ENCODE peak calls at places on chromosomes 12 and 14, in seven cellular contexts. A, O, S, N, H, F and I are unnamed samples. For H3K4me1, the result is how much of the 10 kb centered on the place peaks cover.

GRCh38 chr12:115687094-115687493 is 590.4 kb downstream of the MED13L start:
- DNase-seq in A (no peak), O (no peak), S (no peak), N (no peak), H (no peak), F (no peak), I (peak)

GRCh38 chr12:11812558-11813421 is 163.3 kb downstream of the ETV6 start:
- DNase-seq in A (no peak), O (no peak), S (no peak), N (no peak), H (no peak), F (peak), I (no peak)

GRCh38 chr14:69683971-69684370 is 72.6 kb downstream of the SUSD6 start:
- DNase-seq in A (no peak), O (no peak), S (no peak), N (no peak), H (no peak), F (no peak), I (no peak)

GRCh38 chr12:26845984-26846383 is 13.0 kb upstream of the ITPR2 start:
- DNase-seq in A (no peak), O (no peak), S (no peak), N (no peak), H (peak), F (no peak), I (no peak)

GRCh38 chr14:104919993-104920315 is 4.7 kb upstream of the PLD4 start:
- DNase-seq in A (no peak), O (no peak), S (no peak), N (no peak), H (no peak), F (no peak), I (no peak)

GRCh38 chr14:69636051-69636639 is 24.7 kb downstream of the SUSD6 start:
- DNase-seq in A (no peak), O (no peak), S (no peak), N (peak), H (no peak), F (no peak), I (no peak)

GRCh38 chr12:52029686-52030085 is 21.6 kb upstream of the NR4A1 start:
- DNase-seq in A (no peak), O (no peak), S (no peak), N (no peak), H (no peak), F (no peak), I (no peak)

GRCh38 chr12:4643747-4644146 is 5.1 kb downstream of the AKAP3 start:
- DNase-seq in A (no peak), O (no peak), S (no peak), N (no peak), H (no peak), F (no peak), I (no peak)

GRCh38 chr12:108768591-108769500 is 37.5 kb upstream of the CORO1C start:
- DNase-seq in A (no peak), O (no peak), S (peak), N (no peak), H (peak), F (peak), I (peak)

GRCh38 chr14:101293609-101294008 is 267.7 kb upstream of the DIO3 start:
- DNase-seq in A (no peak), O (no peak), S (no peak), N (no peak), H (no peak), F (no peak), I (no peak)

GRCh38 chr14:35474323-35474722 is 59.6 kb upstream of the INSM2 start:
- DNase-seq in A (no peak), O (no peak), S (no peak), N (no peak), H (no peak), F (no peak), I (no peak)

GRCh38 chr14:99724196-99724891 is 40.2 kb downstream of the CYP46A1 start:
- DNase-seq in A (no peak), O (no peak), S (no peak), N (no peak), H (no peak), F (no peak), I (no peak)

GRCh38 chr12:46944771-46945170 is 119.0 kb upstream of the SLC38A4 start:
- DNase-seq in A (no peak), O (no peak), S (no peak), N (no peak), H (peak), F (no peak), I (no peak)

GRCh38 chr14:64983439-64984310 is 3.0 kb upstream of the FNTB start:
- DNase-seq in A (no peak), O (no peak), S (peak), N (peak), H (peak), F (peak), I (peak)

GRCh38 chr12:32549675-32550079 is 129.4 kb upstream of the DNM1L start:
- DNase-seq in A (no peak), O (no peak), S (no peak), N (no peak), H (no peak), F (no peak), I (no peak)

GRCh38 chr12:122203301-122203967 is at the start of gene B3GNT4:
- DNase-seq in A (no peak), O (no peak), S (peak), N (peak), H (peak), F (peak), I (peak)

GRCh38 chr12:109273354-109273753 is 35.7 kb downstream of the FOXN4 start:
- DNase-seq in A (no peak), O (no peak), S (no peak), N (no peak), H (no peak), F (no peak), I (no peak)

GRCh38 chr14:23481362-23481970 is 12.0 kb downstream of the NGDN start:
- DNase-seq in A (no peak), O (no peak), S (no peak), N (no peak), H (peak), F (no peak), I (no peak)

GRCh38 chr12:10362325-10362724 is 27.5 kb downstream of the KLRK1 start:
- DNase-seq in A (no peak), O (no peak), S (no peak), N (no peak), H (no peak), F (no peak), I (no peak)

GRCh38 chr14:64968167-64968566 is 4.0 kb downstream of the RAB15 start:
- DNase-seq in A (no peak), O (no peak), S (no peak), N (no peak), H (no peak), F (no peak), I (no peak)

GRCh38 chr14:100025111-100025510 is 40.1 kb upstream of the EVL start:
- DNase-seq in A (no peak), O (peak), S (peak), N (no peak), H (peak), F (peak), I (peak)

GRCh38 chr14:51004352-51004800 is 60.1 kb upstream of the PYGL start:
- DNase-seq in A (no peak), O (peak), S (no peak), N (no peak), H (no peak), F (no peak), I (no peak)

GRCh38 chr14:58332514-58332913 is 34.2 kb downstream of the ARID4A start:
- DNase-seq in A (no peak), O (no peak), S (no peak), N (no peak), H (no peak), F (no peak), I (no peak)

GRCh38 chr12:71191509-71192196 is 33.9 kb upstream of the TSPAN8 start:
- DNase-seq in A (no peak), O (no peak), S (no peak), N (no peak), H (no peak), F (no peak), I (no peak)

GRCh38 chr14:23193432-23193831 is 10.0 kb upstream of the SLC7A8 start:
- DNase-seq in A (no peak), O (no peak), S (no peak), N (no peak), H (no peak), F (no peak), I (no peak)

GRCh38 chr12:113104953-113105510 is 30.5 kb downstream of the RASAL1 start:
- DNase-seq in A (no peak), O (no peak), S (no peak), N (no peak), H (no peak), F (no peak), I (no peak)

GRCh38 chr12:113101751-113102150 is 33.8 kb downstream of the RASAL1 start:
- DNase-seq in A (no peak), O (no peak), S (no peak), N (no peak), H (no peak), F (no peak), I (no peak)

GRCh38 chr12:113105606-113106271 is 29.8 kb downstream of the RASAL1 start:
- DNase-seq in A (no peak), O (no peak), S (no peak), N (no peak), H (no peak), F (no peak), I (no peak)

GRCh38 chr12:113102811-113103210 is 32.8 kb downstream of the RASAL1 start:
- DNase-seq in A (no peak), O (no peak), S (no peak), N (no peak), H (no peak), F (no peak), I (no peak)

DNA sequence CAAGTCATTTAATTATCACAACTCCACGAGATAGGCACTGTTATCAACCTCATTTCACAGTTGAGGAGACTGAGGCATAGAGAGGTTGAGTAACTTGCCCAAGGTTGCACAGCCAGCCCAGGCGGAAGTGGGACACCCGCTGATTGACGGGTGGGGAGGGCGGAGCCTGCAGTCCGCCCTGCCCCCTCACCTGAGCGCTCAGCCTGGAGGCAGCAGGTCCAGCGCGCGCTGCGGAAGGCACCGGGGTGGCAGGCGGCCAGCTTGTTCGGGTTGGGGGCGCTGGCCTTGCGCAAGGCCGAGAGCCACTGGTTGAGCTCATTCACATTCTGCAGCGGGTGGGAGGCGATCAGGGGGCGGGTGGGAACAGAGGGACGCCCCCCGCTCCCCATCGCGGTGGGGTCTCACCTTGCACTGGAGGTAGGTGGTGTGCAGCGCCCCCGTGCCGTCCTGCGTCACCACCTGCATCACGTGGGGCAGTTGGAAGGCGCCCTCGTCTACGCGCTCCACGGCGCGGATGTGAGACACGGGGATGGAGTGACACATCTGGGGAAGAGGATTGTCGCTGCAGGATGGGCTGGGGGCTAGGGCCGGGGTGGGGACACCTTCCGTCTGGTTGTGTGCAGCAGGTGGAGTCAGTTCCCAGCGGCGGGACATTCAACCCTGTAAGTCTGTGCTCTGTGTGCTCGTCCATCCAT is 31.7 kb downstream of the RASAL1 start:
- DNase-seq in A (no peak), O (no peak), S (no peak), N (peak), H (peak), F (no peak), I (peak)
- H3K4me3 ChIP-seq in A (no peak), O (no peak), S (no peak), N (peak), H (peak), F (no peak), I (no peak)

GRCh38 chr14:91410781-91411536 is 6.7 kb downstream of the CCDC88C start:
- DNase-seq in A (no peak), O (no peak), S (no peak), N (no peak), H (no peak), F (no peak), I (no peak)
- H3K4me1 ChIP-seq in A (under half), O (under half), S (under half), N (half or more), H (under half), F (under half), I (under half)

GRCh38 chr14:90816686-90817436 is 631 bp upstream of the TTC7B start:
- DNase-seq in A (no peak), O (no peak), S (no peak), N (no peak), H (no peak), F (no peak), I (no peak)
- H3K4me3 ChIP-seq in A (peak), O (no peak), S (no peak), N (no peak), H (no peak), F (no peak), I (no peak)

GRCh38 chr12:87382959-87383591 is 646.1 kb downstream of the C12orf50 start:
- DNase-seq in A (no peak), O (no peak), S (no peak), N (no peak), H (no peak), F (peak), I (peak)
- H3K4me1 ChIP-seq in A (under half), O (under half), S (under half), N (under half), H (under half), F (under half), I (under half)

GRCh38 chr12:96033549-96034389 is 1.6 kb downstream of the LTA4H start:
- DNase-seq in A (no peak), O (no peak), S (no peak), N (no peak), H (no peak), F (peak), I (peak)
- H3K4me3 ChIP-seq in A (peak), O (peak), S (peak), N (peak), H (no peak), F (no peak), I (no peak)

GRCh38 chr12:3204716-3205617 is 127.8 kb downstream of the TSPAN9 start:
- DNase-seq in A (no peak), O (no peak), S (no peak), N (no peak), H (no peak), F (no peak), I (no peak)
- H3K4me1 ChIP-seq in A (half or more), O (under half), S (under half), N (under half), H (under half), F (under half), I (under half)

GRCh38 chr14:62081956-62082355 is 319.7 kb downstream of the SNAPC1 start:
- DNase-seq in A (no peak), O (no peak), S (no peak), N (no peak), H (no peak), F (no peak), I (no peak)
- H3K4me3 ChIP-seq in A (no peak), O (no peak), S (no peak), N (no peak), H (no peak), F (no peak), I (no peak)